ENCODE peak calls at places on chromosomes 2 and 18, in four cellular contexts. One of them, this sample, is unnamed.

GRCh38 chr2:29317077-29317517 is 201.9 kb downstream of the CLIP4 start:
- DNase-seq in H1: no peak
- DNase-seq in HepG2: no peak
- DNase-seq in GM12878: peak
- DNase-seq in this sample: no peak

GRCh38 chr18:44939037-44939665 is 258.5 kb downstream of the SETBP1 start:
- DNase-seq in H1: no peak
- DNase-seq in HepG2: no peak
- DNase-seq in GM12878: no peak
- DNase-seq in this sample: no peak

GRCh38 chr2:233115761-233116160 is 55.6 kb downstream of the INPP5D start:
- DNase-seq in H1: no peak
- DNase-seq in HepG2: no peak
- DNase-seq in GM12878: no peak
- DNase-seq in this sample: no peak

GRCh38 chr2:124524155-124524910 is 499.2 kb downstream of the CNTNAP5 start:
- DNase-seq in H1: no peak
- DNase-seq in HepG2: no peak
- DNase-seq in GM12878: no peak
- DNase-seq in this sample: no peak

GRCh38 chr18:50816767-50817166 is 3.0 kb downstream of the MRO start:
- DNase-seq in H1: no peak
- DNase-seq in HepG2: no peak
- DNase-seq in GM12878: no peak
- DNase-seq in this sample: peak

GRCh38 chr2:116153729-116154128 is 1660.8 kb upstream of the DDX18 start:
- DNase-seq in H1: no peak
- DNase-seq in HepG2: no peak
- DNase-seq in GM12878: no peak
- DNase-seq in this sample: no peak

GRCh38 chr18:45554070-45554767 is 61.1 kb upstream of the SLC14A2 start:
- DNase-seq in H1: no peak
- DNase-seq in HepG2: no peak
- DNase-seq in GM12878: no peak
- DNase-seq in this sample: no peak

GRCh38 chr2:241190291-241190981 is 2.0 kb downstream of the ANO7 start:
- DNase-seq in H1: no peak
- DNase-seq in HepG2: peak
- DNase-seq in GM12878: no peak
- DNase-seq in this sample: no peak

GRCh38 chr2:199431748-199432213 is 26.0 kb downstream of the SATB2 start:
- DNase-seq in H1: no peak
- DNase-seq in HepG2: no peak
- DNase-seq in GM12878: no peak
- DNase-seq in this sample: peak

GRCh38 chr2:1727101-1727771 is 17.1 kb downstream of the PXDN start:
- DNase-seq in H1: no peak
- DNase-seq in HepG2: no peak
- DNase-seq in GM12878: no peak
- DNase-seq in this sample: no peak

GRCh38 chr2:206392118-206392517 is 51.2 kb upstream of the ADAM23 start:
- DNase-seq in H1: peak
- DNase-seq in HepG2: peak
- DNase-seq in GM12878: no peak
- DNase-seq in this sample: peak

GRCh38 chr18:11125372-11126315 is 23.7 kb downstream of the PIEZO2 start:
- DNase-seq in H1: no peak
- DNase-seq in HepG2: no peak
- DNase-seq in GM12878: no peak
- DNase-seq in this sample: peak

GRCh38 chr2:141399270-141399669 is 731.5 kb downstream of the LRP1B start:
- DNase-seq in H1: no peak
- DNase-seq in HepG2: peak
- DNase-seq in GM12878: no peak
- DNase-seq in this sample: peak

GRCh38 chr2:115481842-115482241 is 1039.4 kb downstream of the DPP10 start:
- DNase-seq in H1: no peak
- DNase-seq in HepG2: no peak
- DNase-seq in GM12878: no peak
- DNase-seq in this sample: no peak

GRCh38 chr2:10647886-10648605 is 41.7 kb downstream of the NOL10 start:
- DNase-seq in H1: no peak
- DNase-seq in HepG2: no peak
- DNase-seq in GM12878: no peak
- DNase-seq in this sample: no peak

GRCh38 chr2:157839162-157839801 is 36.8 kb downstream of the ACVR1 start:
- DNase-seq in H1: peak
- DNase-seq in HepG2: peak
- DNase-seq in GM12878: no peak
- DNase-seq in this sample: peak

GRCh38 chr2:9174771-9175441 is 31.7 kb upstream of the ASAP2 start:
- DNase-seq in H1: no peak
- DNase-seq in HepG2: no peak
- DNase-seq in GM12878: no peak
- DNase-seq in this sample: peak

GRCh38 chr2:893311-893710 is 57.3 kb upstream of the SNTG2 start:
- DNase-seq in H1: peak
- DNase-seq in HepG2: no peak
- DNase-seq in GM12878: no peak
- DNase-seq in this sample: peak

GRCh38 chr2:53170463-53170862 is 597.1 kb upstream of the CHAC2 start:
- DNase-seq in H1: no peak
- DNase-seq in HepG2: no peak
- DNase-seq in GM12878: no peak
- DNase-seq in this sample: no peak

GRCh38 chr2:174012347-174013309 is 47.5 kb upstream of the SP3 start:
- DNase-seq in H1: peak
- DNase-seq in HepG2: no peak
- DNase-seq in GM12878: no peak
- DNase-seq in this sample: peak

GRCh38 chr2:230160112-230160660 is 59.6 kb downstream of the SP110 start:
- DNase-seq in H1: peak
- DNase-seq in HepG2: peak
- DNase-seq in GM12878: peak
- DNase-seq in this sample: peak

GRCh38 chr18:35513181-35513932 is 15.6 kb upstream of the INO80C start:
- DNase-seq in H1: peak
- DNase-seq in HepG2: no peak
- DNase-seq in GM12878: no peak
- DNase-seq in this sample: peak

GRCh38 chr18:44870631-44871502 is 190.2 kb downstream of the SETBP1 start:
- DNase-seq in H1: no peak
- DNase-seq in HepG2: no peak
- DNase-seq in GM12878: no peak
- DNase-seq in this sample: no peak

GRCh38 chr2:99471635-99472326 is 18.0 kb downstream of the REV1 start:
- DNase-seq in H1: no peak
- DNase-seq in HepG2: no peak
- DNase-seq in GM12878: no peak
- DNase-seq in this sample: no peak

GRCh38 chr2:52181080-52181479 is 1149.1 kb upstream of the NRXN1 start:
- DNase-seq in H1: no peak
- DNase-seq in HepG2: no peak
- DNase-seq in GM12878: no peak
- DNase-seq in this sample: no peak

GRCh38 chr18:55100817-55101457 is 141.7 kb upstream of the CCDC68 start:
- DNase-seq in H1: no peak
- DNase-seq in HepG2: no peak
- DNase-seq in GM12878: no peak
- DNase-seq in this sample: no peak
- TF ChIP-seq CREB1 in H1: no peak
- TF ChIP-seq CREB1 in HepG2: no peak
- TF ChIP-seq CREB1 in GM12878: no peak
- TF ChIP-seq CREB1 in this sample: no peak

GRCh38 chr2:138329167-138329566 is 172.4 kb upstream of the SPOPL start:
- DNase-seq in H1: no peak
- DNase-seq in HepG2: peak
- DNase-seq in GM12878: no peak
- DNase-seq in this sample: no peak
- TF ChIP-seq POLR2AphosphoS5 in H1: no peak
- TF ChIP-seq POLR2AphosphoS5 in HepG2: no peak
- TF ChIP-seq POLR2AphosphoS5 in GM12878: no peak
- TF ChIP-seq POLR2AphosphoS5 in this sample: no peak

GRCh38 chr2:48320747-48321146 is 209.2 kb upstream of the STON1 start:
- DNase-seq in H1: no peak
- DNase-seq in HepG2: no peak
- DNase-seq in GM12878: no peak
- DNase-seq in this sample: no peak
- H3K4me3 ChIP-seq in H1: no peak
- H3K4me3 ChIP-seq in HepG2: no peak
- H3K4me3 ChIP-seq in GM12878: peak
- H3K4me3 ChIP-seq in this sample: no peak

DNA sequence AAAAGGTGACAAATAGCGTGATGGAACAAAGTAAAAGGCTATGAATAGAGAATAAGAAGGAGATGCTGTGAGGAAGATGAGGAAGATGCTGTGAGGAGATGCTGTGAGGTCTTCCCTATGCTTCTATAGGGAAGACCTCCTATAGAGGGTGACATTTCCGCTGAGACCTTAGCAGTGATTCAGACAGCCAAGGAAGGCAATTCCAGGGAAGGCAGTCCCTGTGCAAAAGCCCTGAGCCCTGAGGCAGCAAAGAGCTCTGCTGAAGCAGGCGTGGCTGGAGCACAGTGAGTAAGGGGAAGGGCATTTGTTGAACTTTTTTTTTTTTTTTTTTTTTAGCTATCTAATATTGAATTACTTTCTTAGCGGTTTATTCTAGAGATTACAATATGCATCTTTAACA is 142.7 kb upstream of the FOSL2 start:
- DNase-seq in H1: no peak
- DNase-seq in HepG2: no peak
- DNase-seq in GM12878: no peak
- DNase-seq in this sample: no peak
- TF ChIP-seq CREB1 in H1: no peak
- TF ChIP-seq CREB1 in HepG2: no peak
- TF ChIP-seq CREB1 in GM12878: no peak
- TF ChIP-seq CREB1 in this sample: no peak

DNA sequence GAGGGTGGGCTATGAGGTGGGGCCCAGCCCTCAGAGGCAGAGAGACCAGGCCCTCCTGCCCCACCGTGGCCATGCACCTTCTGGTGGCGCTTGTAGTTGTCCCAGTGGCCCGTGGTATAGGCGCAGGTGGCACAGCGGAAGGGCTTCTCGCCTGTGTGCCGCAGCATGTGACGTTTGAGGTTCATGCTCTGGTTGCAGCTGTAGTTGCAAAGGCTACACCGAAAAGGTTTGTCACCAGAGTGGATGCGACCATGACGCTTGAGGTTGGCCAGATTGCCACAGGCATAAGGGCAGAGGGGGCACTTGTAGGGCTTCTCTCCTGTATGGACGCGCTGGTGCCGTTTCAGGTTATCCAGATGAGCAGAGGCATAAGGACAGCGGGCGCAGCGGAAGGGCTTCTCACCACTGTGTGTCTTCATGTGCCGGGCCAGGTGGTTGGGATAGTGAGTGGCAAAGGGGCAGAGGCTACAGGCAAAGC is 2.9 kb downstream of the ZNF513 start:
- DNase-seq in H1: peak
- DNase-seq in HepG2: no peak
- DNase-seq in GM12878: no peak
- DNase-seq in this sample: no peak
- TF ChIP-seq POLR2AphosphoS5 in H1: peak
- TF ChIP-seq POLR2AphosphoS5 in HepG2: peak
- TF ChIP-seq POLR2AphosphoS5 in GM12878: no peak
- TF ChIP-seq POLR2AphosphoS5 in this sample: no peak

GRCh38 chr2:169362346-169363026 is at the start of gene LRP2:
- DNase-seq in H1: peak
- DNase-seq in HepG2: peak
- DNase-seq in GM12878: no peak
- DNase-seq in this sample: peak
- H3K4me3 ChIP-seq in H1: peak
- H3K4me3 ChIP-seq in HepG2: peak
- H3K4me3 ChIP-seq in GM12878: peak
- H3K4me3 ChIP-seq in this sample: peak

GRCh38 chr2:80293026-80293425 is 11.5 kb downstream of the LRRTM1 start:
- DNase-seq in H1: no peak
- DNase-seq in HepG2: no peak
- DNase-seq in GM12878: no peak
- DNase-seq in this sample: no peak

GRCh38 chr2:80292474-80292873 is 12.1 kb downstream of the LRRTM1 start:
- DNase-seq in H1: no peak
- DNase-seq in HepG2: no peak
- DNase-seq in GM12878: no peak
- DNase-seq in this sample: no peak

DNA sequence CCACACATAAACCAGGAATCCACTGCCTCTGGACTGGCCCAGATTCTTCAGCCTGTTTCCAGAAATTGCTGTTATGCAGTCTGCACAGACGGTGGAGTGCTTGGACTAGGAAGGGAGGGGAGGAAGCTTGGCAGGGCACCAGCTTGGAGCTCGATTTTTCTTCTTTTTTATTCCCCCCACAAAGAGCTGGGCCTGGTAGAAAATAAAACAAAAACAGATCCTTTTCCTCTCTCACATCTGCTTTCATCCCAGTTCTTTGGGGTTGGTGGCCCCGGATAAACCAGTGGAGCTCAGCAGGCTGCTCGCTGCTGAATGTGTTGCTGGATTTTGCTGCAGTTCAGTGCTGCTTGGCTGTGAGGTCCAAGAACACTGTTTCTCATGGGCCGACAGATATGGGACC is 16.0 kb downstream of the LRRTM1 start:
- DNase-seq in H1: no peak
- DNase-seq in HepG2: no peak
- DNase-seq in GM12878: no peak
- DNase-seq in this sample: peak
- TF ChIP-seq CREB1 in H1: no peak
- TF ChIP-seq CREB1 in HepG2: no peak
- TF ChIP-seq CREB1 in GM12878: no peak
- TF ChIP-seq CREB1 in this sample: no peak

This sample was measured in GM23338.